ENCODE peak calls at places on chromosome 22, in six cellular contexts. U, R, M, K, S and J are unnamed samples.

GRCh38 chr22:45254388-45254787 is 13.7 kb upstream of the KIAA0930 start:
- DNase-seq in U (no peak), S (no peak), M (no peak), K (no peak), R (no peak), J (no peak)

GRCh38 chr22:24578355-24579241 is 14.3 kb downstream of the LRRC75B start:
- DNase-seq in K (no peak), R (peak), M (no peak), U (no peak), S (no peak), J (no peak)

GRCh38 chr22:28711820-28712777 is 29.5 kb downstream of the CHEK2 start:
- DNase-seq in M (no peak), U (no peak), S (no peak), K (no peak), R (peak), J (no peak)

GRCh38 chr22:39240841-39241631 is 3.7 kb downstream of the PDGFB start:
- DNase-seq in R (peak), M (peak), S (no peak), K (no peak), U (peak), J (no peak)

GRCh38 chr22:40499187-40499753 is 128.9 kb downstream of the SGSM3 start:
- DNase-seq in S (no peak), R (peak), M (peak), K (no peak), U (peak), J (no peak)

GRCh38 chr22:40638261-40638660 is 1.7 kb upstream of the MRTFA start:
- DNase-seq in K (no peak), R (no peak), U (no peak), S (peak), M (no peak), J (no peak)

GRCh38 chr22:17218341-17218740 is 894 bp downstream of the ADA2 start:
- DNase-seq in M (no peak), K (no peak), U (no peak), S (no peak), R (no peak), J (no peak)

GRCh38 chr22:48609279-48609865 is 1218.3 kb downstream of the BRD1 start:
- DNase-seq in U (no peak), K (no peak), M (no peak), R (no peak), S (no peak), J (no peak)

GRCh38 chr22:36180038-36180880 is 19.7 kb upstream of the APOL3 start:
- DNase-seq in K (peak), S (no peak), M (peak), R (peak), U (peak), J (no peak)

GRCh38 chr22:28802595-28803087 is 2.3 kb upstream of the XBP1 start:
- DNase-seq in M (no peak), R (no peak), U (no peak), S (no peak), K (no peak), J (no peak)

GRCh38 chr22:42313204-42313603 is 42.8 kb upstream of the TCF20 start:
- DNase-seq in R (no peak), M (no peak), K (no peak), U (no peak), S (no peak), J (no peak)

GRCh38 chr22:49307071-49307830 is 520.4 kb downstream of the BRD1 start:
- DNase-seq in U (no peak), M (no peak), R (no peak), K (peak), S (peak), J (no peak)

GRCh38 chr22:35656284-35656752 is 8.1 kb downstream of the APOL6 start:
- DNase-seq in M (no peak), S (no peak), R (no peak), K (no peak), U (peak), J (no peak)

GRCh38 chr22:38609371-38609770 is 39.4 kb upstream of the DMC1 start:
- DNase-seq in M (no peak), K (no peak), R (no peak), U (no peak), S (no peak), J (no peak)

GRCh38 chr22:19111140-19111539 is 11.1 kb downstream of the DGCR2 start:
- DNase-seq in M (no peak), K (no peak), S (peak), U (no peak), R (no peak), J (no peak)

GRCh38 chr22:50215297-50216049 is 14.7 kb downstream of the SELENOO start:
- DNase-seq in R (no peak), U (no peak), K (no peak), S (peak), M (no peak), J (no peak)

GRCh38 chr22:18065256-18065655 is 12.5 kb upstream of the PEX26 start:
- DNase-seq in K (no peak), S (peak), M (peak), R (no peak), U (no peak), J (no peak)

GRCh38 chr22:40529817-40530216 is 106.7 kb downstream of the MRTFA start:
- DNase-seq in S (no peak), K (no peak), M (no peak), U (no peak), R (no peak), J (no peak)

GRCh38 chr22:49838771-49839717 is 11.4 kb upstream of the BRD1 start:
- DNase-seq in M (no peak), S (no peak), R (no peak), K (no peak), U (no peak), J (no peak)

GRCh38 chr22:39041908-39042307 is 1.2 kb downstream of the APOBEC3F start:
- DNase-seq in S (no peak), K (no peak), M (no peak), U (no peak), R (no peak), J (no peak)

GRCh38 chr22:18012528-18012927 is 11.8 kb downstream of the MICAL3 start:
- DNase-seq in M (no peak), K (no peak), R (peak), S (no peak), U (no peak), J (no peak)

GRCh38 chr22:50569896-50570535 is 7.3 kb upstream of the SYCE3 start:
- DNase-seq in K (no peak), S (no peak), U (no peak), M (no peak), R (no peak), J (no peak)

GRCh38 chr22:49298834-49299750 is 528.6 kb downstream of the BRD1 start:
- DNase-seq in U (no peak), S (peak), R (no peak), K (no peak), M (no peak), J (no peak)

GRCh38 chr22:35971418-35972119 is 57.1 kb downstream of the RBFOX2 start:
- DNase-seq in R (no peak), S (no peak), M (no peak), U (no peak), K (no peak), J (no peak)

GRCh38 chr22:42039271-42039670 is 31.3 kb downstream of the NAGA start:
- DNase-seq in K (no peak), R (no peak), M (no peak), S (no peak), U (no peak), J (no peak)

GRCh38 chr22:39543095-39543494 is 10.5 kb upstream of the RPS19BP1 start:
- DNase-seq in R (no peak), U (peak), M (no peak), S (no peak), K (no peak), J (no peak)

GRCh38 chr22:42229455-42230149 is 40.9 kb downstream of the TCF20 start:
- DNase-seq in K (no peak), S (no peak), U (no peak), M (no peak), R (no peak), J (no peak)

GRCh38 chr22:49768077-49768476 is 59.6 kb downstream of the BRD1 start:
- DNase-seq in K (no peak), S (peak), M (no peak), R (no peak), U (no peak), J (no peak)

GRCh38 chr22:41254230-41254629 is 13.5 kb upstream of the CHADL start:
- DNase-seq in M (no peak), R (no peak), S (no peak), U (no peak), K (no peak), J (no peak)

GRCh38 chr22:42158456-42159132 is 28.0 kb upstream of the CYP2D6 start:
- DNase-seq in K (no peak), S (peak), M (no peak), R (no peak), U (no peak), J (no peak)

GRCh38 chr22:39937881-39938280 is 22.3 kb upstream of the TMA7B start:
- DNase-seq in S (no peak), M (no peak), R (no peak), K (no peak), U (no peak), J (no peak)

GRCh38 chr22:48883211-48883960 is 944.3 kb downstream of the BRD1 start:
- DNase-seq in K (no peak), S (peak), M (no peak), U (no peak), R (no peak), J (peak)

GRCh38 chr22:35564975-35565867 is 24.6 kb downstream of the RASD2 start:
- DNase-seq in R (no peak), M (no peak), K (no peak), S (no peak), U (no peak), J (no peak)

GRCh38 chr22:49208003-49208402 is 619.7 kb downstream of the BRD1 start:
- DNase-seq in R (no peak), U (no peak), M (no peak), S (peak), K (peak), J (no peak)

GRCh38 chr22:36227396-36227795 is 11.9 kb downstream of the APOL2 start:
- DNase-seq in S (no peak), R (no peak), M (no peak), U (no peak), K (no peak), J (no peak)

GRCh38 chr22:48099671-48100070 is 1337.2 kb downstream of the TBC1D22A start:
- DNase-seq in K (no peak), S (no peak), R (no peak), M (no peak), U (no peak), J (no peak)

GRCh38 chr22:45630436-45630835 is 41.2 kb upstream of the ATXN10 start:
- DNase-seq in M (no peak), R (no peak), K (no peak), S (peak), U (no peak), J (no peak)

GRCh38 chr22:45531944-45532631 is 29.4 kb downstream of the FBLN1 start:
- DNase-seq in M (no peak), K (no peak), U (no peak), S (no peak), R (peak), J (no peak)

DNA sequence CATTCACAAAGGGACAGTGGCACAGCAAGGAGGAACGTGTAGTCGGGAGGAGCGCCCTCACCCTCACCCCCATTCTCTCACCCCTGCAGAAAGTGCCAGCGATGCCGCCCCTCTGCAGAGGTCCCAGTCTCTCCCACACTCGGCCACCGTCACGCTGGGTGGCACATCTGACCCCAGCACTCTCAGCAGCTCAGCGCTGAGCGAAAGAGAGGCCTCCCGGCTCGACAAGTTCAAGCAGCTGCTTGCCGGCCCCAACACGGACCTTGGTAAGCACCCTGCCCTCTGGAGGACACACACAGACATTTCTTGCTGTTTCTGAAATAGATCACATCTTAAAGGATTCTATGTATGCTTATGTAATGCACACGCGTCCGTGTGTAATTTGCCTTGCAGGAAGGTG is 34.9 kb downstream of the TBC1D22A start:
- DNase-seq in M (peak), R (peak), U (peak), S (no peak), K (no peak), J (peak)
- TF ChIP-seq CTCF in M (no peak), R (no peak), U (peak), S (peak), K (no peak), J (peak)

GRCh38 chr22:23517804-23518380 is 62.2 kb downstream of the IGLL1 start:
- DNase-seq in U (no peak), R (no peak), K (no peak), S (no peak), M (no peak), J (no peak)
- TF ChIP-seq CTCF in U (no peak), R (no peak), K (no peak), S (no peak), M (no peak), J (no peak)

DNA sequence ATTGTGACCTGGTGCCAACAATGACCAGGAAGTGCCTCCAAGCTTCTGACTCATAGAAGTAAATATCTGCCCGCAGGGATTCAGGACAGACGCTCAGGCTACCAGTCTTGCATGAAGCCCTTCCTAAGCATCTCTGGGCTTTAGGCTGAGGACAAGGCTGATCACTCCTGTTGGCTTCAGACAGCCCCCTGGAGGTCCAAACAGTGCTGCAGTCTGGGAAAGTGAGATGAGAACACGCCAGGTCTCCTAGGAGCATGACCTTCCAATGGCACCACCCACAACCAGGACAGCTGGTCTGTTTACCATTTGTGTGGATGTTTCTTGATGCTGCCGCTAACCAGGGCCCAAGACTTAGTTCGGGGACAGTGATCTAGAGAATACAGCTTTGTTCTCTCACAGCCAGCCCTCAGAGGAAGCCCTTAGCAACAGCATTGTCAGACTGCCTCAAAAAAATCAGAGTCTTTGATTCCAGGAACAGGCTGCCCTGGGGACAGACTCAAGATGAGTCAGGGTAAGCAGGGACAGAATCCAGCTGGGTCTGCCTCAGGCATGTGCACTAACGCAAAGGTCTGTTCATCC is 111.2 kb downstream of the ZNF280B start:
- DNase-seq in M (peak), R (no peak), U (peak), K (no peak), S (no peak), J (no peak)
- TF ChIP-seq CTCF in M (no peak), R (no peak), U (peak), K (no peak), S (peak), J (no peak)

GRCh38 chr22:29886601-29887000 is 3.6 kb downstream of the MTMR3 start:
- DNase-seq in S (no peak), K (no peak), M (no peak), U (no peak), R (no peak), J (no peak)

GRCh38 chr22:29883831-29884139 is 811 bp downstream of the MTMR3 start:
- DNase-seq in M (no peak), S (no peak), R (no peak), K (no peak), U (no peak), J (no peak)

GRCh38 chr22:29882716-29883044 is 294 bp upstream of the MTMR3 start:
- DNase-seq in S (no peak), K (no peak), U (no peak), R (peak), M (no peak), J (no peak)

GRCh38 chr22:29885610-29886009 is 2.6 kb downstream of the MTMR3 start:
- DNase-seq in K (no peak), R (no peak), M (no peak), U (no peak), S (no peak), J (no peak)

GRCh38 chr22:29883045-29883830 is at the start of gene MTMR3:
- DNase-seq in U (peak), S (peak), K (peak), M (peak), R (peak), J (peak)
- TF ChIP-seq CTCF in U (peak), S (peak), K (peak), M (peak), R (peak), J (peak)

DNA sequence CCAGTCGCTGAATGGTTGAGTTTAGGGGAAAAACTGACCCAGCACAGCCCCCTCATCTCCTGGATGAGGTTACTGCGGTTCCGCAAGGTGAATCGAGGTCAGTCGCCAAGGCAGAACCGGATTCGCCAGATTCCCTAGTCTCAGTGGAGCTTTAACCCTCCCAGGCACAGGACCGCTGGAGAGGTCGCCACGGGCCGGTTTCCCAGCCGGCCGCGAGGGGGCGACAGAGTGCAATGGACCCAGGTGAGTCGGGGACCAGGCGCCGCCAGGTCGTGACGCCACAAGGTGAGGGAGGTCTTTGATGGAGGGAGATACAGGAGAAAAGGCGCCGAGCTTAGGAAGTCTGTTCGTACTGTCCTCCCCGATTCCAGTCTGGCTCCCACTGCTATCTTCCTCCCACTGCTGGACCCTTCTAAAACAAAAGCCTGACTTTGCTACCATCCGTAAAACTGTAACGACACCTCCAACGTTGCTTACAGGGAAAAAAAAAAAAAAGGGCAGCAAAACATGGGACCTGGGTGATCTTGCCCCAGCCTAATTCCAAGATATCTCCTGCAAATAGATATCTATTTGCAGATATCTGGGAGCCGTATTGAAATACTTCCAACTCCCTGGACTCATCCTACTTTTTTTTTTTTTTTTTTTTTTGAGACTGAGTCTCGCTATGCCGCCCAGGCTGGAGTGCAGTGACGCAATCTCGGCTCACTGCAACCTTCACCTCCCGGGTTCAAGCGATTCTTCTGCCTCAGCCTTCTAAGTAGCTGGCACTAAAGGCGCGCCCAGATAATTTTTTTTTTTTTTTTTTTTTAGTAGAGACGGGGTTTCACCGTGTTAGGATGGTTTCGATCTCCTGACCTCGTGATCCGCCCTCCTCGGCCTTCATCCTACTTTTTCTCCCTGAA is 1.4 kb upstream of the GGA1 start:
- DNase-seq in M (peak), K (peak), R (peak), U (peak), S (no peak), J (peak)
- TF ChIP-seq CTCF in M (peak), K (peak), R (peak), U (peak), S (peak), J (peak)

GRCh38 chr22:20748820-20749428 is 25.0 kb upstream of the SERPIND1 start:
- DNase-seq in S (no peak), M (no peak), K (no peak), U (no peak), R (no peak), J (no peak)
- TF ChIP-seq CTCF in S (no peak), M (no peak), K (no peak), U (no peak), R (no peak), J (no peak)

GRCh38 chr22:32395107-32395506 is 16.9 kb downstream of the RTCB start:
- DNase-seq in K (no peak), M (no peak), U (no peak), R (no peak), S (no peak), J (no peak)

GRCh38 chr22:32385681-32386080 is 26.4 kb downstream of the RTCB start:
- DNase-seq in S (no peak), U (no peak), R (no peak), K (no peak), M (no peak), J (no peak)

GRCh38 chr22:32389685-32390084 is 22.4 kb downstream of the RTCB start:
- DNase-seq in U (peak), R (no peak), M (peak), S (no peak), K (no peak), J (no peak)
- TF ChIP-seq CTCF in U (no peak), R (peak), M (peak), S (peak), K (peak), J (peak)

DNA sequence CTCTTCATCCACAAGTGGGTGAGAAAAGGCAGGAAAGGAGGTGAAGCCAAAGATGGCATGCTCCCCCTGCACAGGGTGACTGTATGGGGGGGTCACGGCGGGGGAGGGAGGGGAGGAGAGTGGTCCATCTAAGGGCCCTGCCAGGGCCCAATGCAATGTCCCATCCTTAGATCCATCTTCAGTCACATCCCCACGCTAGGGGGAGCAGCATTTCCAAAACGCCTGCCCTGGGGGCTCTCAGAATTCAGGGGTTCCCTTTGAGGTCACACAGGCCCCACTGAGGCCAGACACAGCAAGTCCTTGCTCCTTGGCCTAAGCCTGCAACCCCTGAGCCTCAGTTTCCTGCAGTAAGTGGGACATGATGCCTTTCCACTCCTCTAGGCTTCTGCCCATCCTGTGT is 52.4 kb downstream of the RTN4R start:
- DNase-seq in U (no peak), S (no peak), M (no peak), K (no peak), R (no peak), J (no peak)
- TF ChIP-seq CTCF in U (peak), S (no peak), M (no peak), K (no peak), R (no peak), J (no peak)

DNA sequence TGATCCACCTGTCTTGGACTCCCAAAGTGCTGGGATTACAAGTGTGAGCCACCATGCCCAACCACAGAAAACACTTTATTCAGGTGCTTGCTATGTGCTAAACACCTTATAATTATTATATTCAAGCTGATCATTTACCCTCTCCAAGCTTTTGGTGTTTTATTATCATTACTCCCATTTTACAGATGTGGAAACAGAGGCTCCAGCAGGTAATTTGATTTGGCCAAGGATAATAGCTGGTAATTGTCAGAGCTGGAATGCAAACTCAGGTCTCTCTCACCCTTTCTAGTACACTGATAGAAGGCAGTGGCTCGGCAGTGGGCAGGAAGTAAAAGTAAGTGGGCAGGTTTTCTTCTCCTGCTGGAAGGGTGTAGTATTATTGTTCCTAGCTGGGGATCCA is 3.8 kb upstream of the TPST2 start:
- DNase-seq in U (no peak), S (no peak), M (no peak), K (no peak), R (no peak), J (no peak)
- TF ChIP-seq CTCF in U (no peak), S (no peak), M (no peak), K (no peak), R (no peak), J (no peak)